ENCODE peak calls at places on chromosomes 11 and 22, in four cellular contexts. V is mammary epithelial cell, H is iPS-NIHi11, I is fibroblast of lung. D is an unnamed sample.

GRCh38 chr11:57387284-57388030 is 3.0 kb downstream of the PRG2 start:
- DNase-seq in V (no peak), H (no peak), I (peak), D (no peak)

GRCh38 chr11:32852142-32852541 is 22.4 kb downstream of the PRRG4 start:
- DNase-seq in V (peak), H (peak), I (peak), D (peak)

GRCh38 chr11:20397281-20397680 is 9.8 kb downstream of the PRMT3 start:
- DNase-seq in V (peak), H (peak), I (peak), D (peak)

GRCh38 chr11:63917685-63918523 is 940 bp upstream of the RCOR2 start:
- DNase-seq in V (no peak), H (peak), I (peak), D (peak)

GRCh38 chr11:129862123-129862522 is 33.3 kb downstream of the NFRKB start:
- DNase-seq in V (no peak), H (peak), I (no peak), D (no peak)

GRCh38 chr22:46087336-46087690 is 63.0 kb upstream of the PPARA start:
- DNase-seq in V (no peak), H (no peak), I (no peak), D (no peak)

GRCh38 chr11:97118756-97119155 is 728.9 kb downstream of the JRKL start:
- DNase-seq in V (no peak), H (no peak), I (no peak), D (no peak)

GRCh38 chr22:23278883-23279675 is 98.8 kb downstream of the BCR start:
- DNase-seq in V (peak), H (peak), I (no peak), D (peak)

GRCh38 chr11:75305993-75306392 is 45.5 kb downstream of the ARRB1 start:
- DNase-seq in V (no peak), H (no peak), I (no peak), D (no peak)

GRCh38 chr11:112289588-112290461 is 29.2 kb upstream of the PLET1 start:
- DNase-seq in V (peak), H (peak), I (peak), D (peak)

GRCh38 chr11:119571311-119571710 is 148.3 kb upstream of the THY1 start:
- DNase-seq in V (no peak), H (no peak), I (no peak), D (peak)

GRCh38 chr11:16632295-16633200 is 105.9 kb upstream of the C11orf58 start:
- DNase-seq in V (peak), H (peak), I (peak), D (peak)

GRCh38 chr11:92432515-92432914 is 207.9 kb downstream of the FAT3 start:
- DNase-seq in V (no peak), H (no peak), I (no peak), D (no peak)

GRCh38 chr22:17305076-17305475 is 64.2 kb upstream of the CECR2 start:
- DNase-seq in V (no peak), H (no peak), I (no peak), D (no peak)

GRCh38 chr11:99069831-99070444 is 49.2 kb downstream of the CNTN5 start:
- DNase-seq in V (peak), H (peak), I (peak), D (peak)

GRCh38 chr11:100578966-100579365 is 108.1 kb upstream of the ARHGAP42 start:
- DNase-seq in V (peak), H (no peak), I (peak), D (no peak)

GRCh38 chr11:2687223-2687530 is 12.6 kb downstream of the KCNQ1OT1 start:
- DNase-seq in V (no peak), H (no peak), I (no peak), D (no peak)

GRCh38 chr11:41382927-41383326 is 76.5 kb downstream of the LRRC4C start:
- DNase-seq in V (peak), H (no peak), I (no peak), D (no peak)

GRCh38 chr11:17391493-17392355 is 3.3 kb upstream of the KCNJ11 start:
- DNase-seq in V (no peak), H (no peak), I (no peak), D (no peak)

GRCh38 chr11:83681045-83681781 is 395.0 kb upstream of the CCDC90B start:
- DNase-seq in V (peak), H (no peak), I (no peak), D (peak)

GRCh38 chr11:44950036-44950624 is 553 bp downstream of the TP53I11 start:
- DNase-seq in V (no peak), H (no peak), I (no peak), D (no peak)

GRCh38 chr11:32615422-32615821 is 31.8 kb downstream of the EIF3M start:
- DNase-seq in V (no peak), H (peak), I (peak), D (no peak)

GRCh38 chr11:64745219-64745522 is 1.2 kb upstream of the RASGRP2 start:
- DNase-seq in V (no peak), H (no peak), I (no peak), D (peak)

GRCh38 chr11:108680267-108680666 is 15.4 kb downstream of the DDX10 start:
- DNase-seq in V (no peak), H (no peak), I (peak), D (no peak)

GRCh38 chr11:95092549-95093324 is 3.1 kb downstream of the ENDOD1 start:
- DNase-seq in V (peak), H (no peak), I (peak), D (peak)

GRCh38 chr22:42814215-42814614 is 42.9 kb downstream of the ARFGAP3 start:
- DNase-seq in V (no peak), H (no peak), I (no peak), D (peak)

GRCh38 chr22:44249376-44250147 is 63.2 kb downstream of the SHISAL1 start:
- DNase-seq in V (no peak), H (no peak), I (no peak), D (no peak)

GRCh38 chr11:119752946-119753345 is 23.9 kb upstream of the NECTIN1 start:
- DNase-seq in V (no peak), H (no peak), I (no peak), D (no peak)

GRCh38 chr11:128692750-128693578 is 908 bp upstream of the FLI1 start:
- DNase-seq in V (peak), H (no peak), I (peak), D (no peak)

GRCh38 chr11:66218026-66218425 is 50.4 kb upstream of the RAB1B start:
- DNase-seq in V (no peak), H (no peak), I (no peak), D (no peak)

GRCh38 chr11:122700676-122701075 is 45.2 kb downstream of the UBASH3B start:
- DNase-seq in V (no peak), H (no peak), I (no peak), D (no peak)

GRCh38 chr11:64409278-64409677 is 50.3 kb downstream of the RPS6KA4 start:
- DNase-seq in V (no peak), H (no peak), I (no peak), D (no peak)

D was measured in small intestine.